ENCODE peak calls at places on chromosomes 16 and 17, in five cellular contexts. I is breast epithelium, L is IMR-90, P is cardiac muscle cell, G is A549. U is an unnamed sample.
A peak's percentile ranks its signal among the peaks of the same experiment; 100 is the strongest.

GRCh38 chr17:76441681-76442340 is 11.1 kb downstream of the UBE2O start:
- DNase-seq in I (no peak), L (no peak), P (peak; percentile 49), G (no peak), U (no peak)

GRCh38 chr17:79970576-79971068 is 65.0 kb downstream of the TBC1D16 start:
- DNase-seq in I (no peak), L (peak; percentile 10), P (peak; percentile 82), G (peak; percentile 75), U (peak; percentile 79)

GRCh38 chr17:58330997-58331814 is 2.6 kb upstream of the TSPOAP1 start:
- DNase-seq in I (no peak), L (no peak), P (no peak), G (no peak), U (no peak)

GRCh38 chr17:15261818-15262290 is 3.3 kb downstream of the PMP22 start:
- DNase-seq in I (no peak), L (no peak), P (no peak), G (peak; percentile 61), U (peak; percentile 3)

GRCh38 chr16:27568077-27568476 is 18.1 kb downstream of the KATNIP start:
- DNase-seq in I (no peak), L (no peak), P (no peak), G (peak; percentile 68), U (no peak)

GRCh38 chr17:38364741-38365140 is 13.1 kb downstream of the SOCS7 start:
- DNase-seq in I (no peak), L (no peak), P (no peak), G (no peak), U (no peak)

GRCh38 chr16:27326738-27327585 is 13.2 kb downstream of the IL4R start:
- DNase-seq in I (peak; percentile 91), L (peak; percentile 97), P (peak; percentile 84), G (peak; percentile 81), U (peak; percentile 98)

GRCh38 chr17:47905221-47905733 is 9.2 kb downstream of the SP2 start:
- DNase-seq in I (peak; percentile 86), L (peak; percentile 78), P (peak; percentile 68), G (no peak), U (no peak)

GRCh38 chr17:11954961-11955360 is 42.3 kb downstream of the ZNF18 start:
- DNase-seq in I (no peak), L (no peak), P (no peak), G (no peak), U (no peak)

GRCh38 chr17:75565066-75565465 is 22.5 kb upstream of the MYO15B start:
- DNase-seq in I (no peak), L (peak; percentile 15), P (no peak), G (peak; percentile 59), U (no peak)

GRCh38 chr17:32551186-32551955 is 64.6 kb downstream of the CDK5R1 start:
- DNase-seq in I (no peak), L (peak; percentile 50), P (no peak), G (no peak), U (no peak)

GRCh38 chr16:3150346-3151218 is 15.8 kb downstream of the ZNF213 start:
- DNase-seq in I (peak; percentile 95), L (peak; percentile 92), P (peak; percentile 97), G (peak; percentile 97), U (peak; percentile 98)

GRCh38 chr16:9258423-9259051 is 167.1 kb downstream of the HAPSTR1 start:
- DNase-seq in I (no peak), L (peak; percentile 1), P (peak; percentile 70), G (peak; percentile 52), U (peak; percentile 68)

GRCh38 chr16:17084134-17084533 is 386.6 kb downstream of the XYLT1 start:
- DNase-seq in I (no peak), L (no peak), P (peak; percentile 54), G (no peak), U (no peak)

GRCh38 chr16:13113786-13114185 is 212.4 kb downstream of the SHISA9 start:
- DNase-seq in I (no peak), L (no peak), P (no peak), G (no peak), U (no peak)

GRCh38 chr17:47703191-47703591 is 9.2 kb downstream of the TBKBP1 start:
- DNase-seq in I (no peak), L (no peak), P (no peak), G (no peak), U (no peak)

GRCh38 chr17:40699359-40699758 is 4.2 kb downstream of the KRT24 start:
- DNase-seq in I (no peak), L (no peak), P (no peak), G (no peak), U (no peak)

GRCh38 chr17:14311186-14311705 is 10.4 kb downstream of the HS3ST3B1 start:
- DNase-seq in I (no peak), L (no peak), P (no peak), G (no peak), U (no peak)

GRCh38 chr17:78568494-78569115 is 8.6 kb downstream of the DNAH17 start:
- DNase-seq in I (no peak), L (peak; percentile 37), P (no peak), G (peak; percentile 52), U (no peak)

GRCh38 chr17:73582821-73583220 is 61.4 kb downstream of the SDK2 start:
- DNase-seq in I (no peak), L (no peak), P (no peak), G (no peak), U (no peak)

GRCh38 chr16:57062329-57062728 is 30.1 kb upstream of the CPNE2 start:
- DNase-seq in I (no peak), L (no peak), P (no peak), G (no peak), U (no peak)

GRCh38 chr17:39593371-39593770 is 14.3 kb downstream of the NEUROD2 start:
- DNase-seq in I (no peak), L (no peak), P (no peak), G (no peak), U (no peak)

DNA sequence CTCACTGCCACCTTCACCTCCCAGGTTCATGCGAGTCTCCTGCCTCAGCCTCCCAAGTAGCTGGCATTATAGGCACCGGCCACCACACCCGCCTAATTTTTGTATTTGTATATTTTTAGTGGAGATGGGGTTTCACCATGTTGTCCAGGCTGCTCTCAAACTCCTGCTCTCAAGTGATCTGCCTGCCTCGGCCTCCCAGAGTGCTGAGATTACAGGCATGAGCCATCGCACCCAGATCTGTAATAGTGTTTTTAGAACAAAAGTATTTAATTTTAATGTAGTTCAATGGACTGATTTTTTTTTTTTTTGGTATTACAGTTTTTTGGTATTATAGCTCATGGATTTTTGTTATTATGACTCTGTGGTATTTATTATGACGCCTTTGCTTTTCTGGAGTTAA is 27.1 kb downstream of the BAIAP2 start:
- DNase-seq in I (no peak), L (no peak), P (no peak), G (no peak), U (no peak)
- H3K4me1 ChIP-seq in I (peaks cover 33% of the 10 kb centered on the region), L (peaks cover 5% of the 10 kb centered on the region), P (peaks cover 10% of the 10 kb centered on the region), G (peaks cover 7% of the 10 kb centered on the region), U (peaks cover 41% of the 10 kb centered on the region)

GRCh38 chr17:56761387-56761786 is 72.3 kb downstream of the C17orf67 start:
- DNase-seq in I (no peak), L (no peak), P (no peak), G (no peak), U (no peak)
- H3K9me3 ChIP-seq in I (no peaks in the 10 kb centered on the region), L (peaks cover 4% of the 10 kb centered on the region), P (no peaks in the 10 kb centered on the region), G (no peaks in the 10 kb centered on the region), U (no peaks in the 10 kb centered on the region)

DNA sequence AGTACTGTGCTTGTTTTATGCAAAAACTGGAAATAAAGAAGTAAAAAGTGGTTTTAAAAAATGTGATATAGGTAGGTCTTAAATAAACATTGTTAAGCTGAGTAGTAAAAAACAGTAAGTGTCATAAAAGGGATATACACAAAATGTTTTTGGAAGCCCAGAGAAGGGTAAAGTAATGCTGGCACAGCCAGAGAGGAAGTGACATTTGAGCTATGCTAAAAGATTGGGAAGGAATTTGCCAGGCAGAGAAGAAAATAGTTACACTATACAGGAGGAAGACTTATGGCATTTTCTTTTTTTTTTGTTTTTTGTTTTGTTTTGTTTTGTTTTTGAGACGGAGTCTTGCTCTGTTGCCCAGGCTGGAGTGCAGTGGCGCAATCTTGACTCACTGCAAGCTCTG is 40.8 kb upstream of the TAOK1 start:
- DNase-seq in I (no peak), L (no peak), P (no peak), G (no peak), U (no peak)
- TF ChIP-seq CTCF in I (no peak), L (no peak), P (no peak), G (no peak), U (no peak)

DNA sequence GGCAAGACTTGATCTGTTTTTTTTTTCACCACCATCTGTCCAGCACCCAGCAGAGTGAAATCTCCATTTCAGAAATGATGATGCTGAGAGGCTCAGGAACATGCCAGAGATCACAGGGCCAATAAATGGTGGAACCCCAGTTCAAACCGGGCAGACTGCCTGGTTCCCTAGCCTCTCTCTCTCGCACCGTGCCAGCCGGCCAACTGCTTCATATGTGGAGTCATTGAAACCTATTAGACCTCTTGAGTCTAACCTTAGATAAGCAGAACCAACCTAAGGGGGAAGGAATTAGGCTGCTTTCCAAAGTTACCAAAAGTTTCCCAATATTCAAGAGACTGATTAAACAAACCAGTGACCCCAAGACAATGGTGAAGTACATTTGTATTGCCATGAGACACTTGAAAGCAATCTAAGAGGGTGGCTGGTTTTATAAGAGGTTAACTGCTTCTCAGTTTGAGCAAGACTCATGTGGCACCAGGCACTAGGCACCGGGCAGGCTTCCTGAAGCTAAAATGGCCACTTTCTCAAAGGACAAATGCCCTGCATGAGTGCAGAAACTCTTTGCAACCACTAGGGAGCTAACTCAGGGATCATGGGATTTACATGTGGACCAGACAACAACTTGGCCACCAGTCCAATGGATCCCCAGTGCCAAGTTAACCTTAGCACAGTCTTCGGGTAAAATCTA is 18.4 kb downstream of the TOX3 start:
- DNase-seq in I (no peak), L (no peak), P (no peak), G (no peak), U (no peak)
- H3K4me1 ChIP-seq in I (no peaks in the 10 kb centered on the region), L (no peaks in the 10 kb centered on the region), P (no peaks in the 10 kb centered on the region), G (no peaks in the 10 kb centered on the region), U (peaks cover 3% of the 10 kb centered on the region)

GRCh38 chr16:59754854-59755253 is 1020.7 kb upstream of the GOT2 start:
- DNase-seq in I (no peak), L (no peak), P (no peak), G (no peak), U (no peak)
- H3K9me3 ChIP-seq in I (peaks cover 4% of the 10 kb centered on the region), L (no peaks in the 10 kb centered on the region), P (no peaks in the 10 kb centered on the region), G (no peaks in the 10 kb centered on the region), U (no peaks in the 10 kb centered on the region)

DNA sequence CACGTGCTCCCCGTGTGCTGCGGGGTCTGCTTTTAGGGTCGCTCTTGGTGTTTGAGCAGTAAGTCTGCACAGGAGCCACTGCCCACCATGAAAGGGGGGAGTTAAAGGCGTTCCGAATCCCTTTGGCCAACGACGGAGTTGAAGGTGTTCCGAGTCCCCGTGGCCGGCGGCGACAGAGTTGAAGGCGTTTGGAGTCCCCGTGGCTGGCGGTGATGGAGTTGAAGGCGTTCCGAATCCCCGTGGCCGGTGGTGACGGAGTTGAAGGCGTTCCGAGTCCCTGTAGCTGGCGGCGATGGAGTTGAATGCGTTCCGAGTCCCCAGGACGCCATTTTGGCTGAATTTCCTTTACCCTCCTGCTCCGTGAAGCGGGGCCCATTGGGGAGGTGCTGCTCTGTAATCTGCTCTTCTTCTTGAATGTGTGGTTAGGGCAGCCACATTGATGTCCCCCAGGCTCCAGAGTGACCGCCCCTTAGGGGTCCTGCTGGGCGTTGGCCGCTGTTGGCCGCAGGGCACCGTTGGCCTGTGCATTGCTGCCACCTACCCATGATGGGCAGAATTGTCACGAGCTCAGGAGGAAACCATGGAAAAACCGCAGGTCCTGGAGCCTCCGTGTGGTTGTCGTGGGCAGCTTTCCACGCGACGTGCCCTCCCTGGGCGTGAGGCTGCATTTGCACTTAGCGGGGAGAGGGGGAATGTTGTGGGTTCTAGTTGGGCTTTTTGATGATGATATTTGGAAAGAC is 73.7 kb upstream of the ZNF750 start:
- DNase-seq in I (no peak), L (no peak), P (peak; percentile 28), G (peak; percentile 31), U (no peak)
- TF ChIP-seq CTCF in I (peak; percentile 37), L (peak; percentile 33), P (no peak), G (peak; percentile 18), U (peak; percentile 47)

GRCh38 chr16:85574672-85575475 is 38.2 kb upstream of the GSE1 start:
- DNase-seq in I (no peak), L (no peak), P (no peak), G (no peak), U (peak; percentile 45)
- H3K4me1 ChIP-seq in I (peaks cover 33% of the 10 kb centered on the region), L (peaks cover 23% of the 10 kb centered on the region), P (peaks cover 58% of the 10 kb centered on the region), G (no peaks in the 10 kb centered on the region), U (peaks cover 76% of the 10 kb centered on the region)

U was measured in A673.